ENCODE peak calls at places on chromosomes 5 and 9, in eight cellular contexts. C, S, U, I, P, M, T and D are unnamed samples.
A peak's percentile ranks its signal among the peaks of the same experiment; 100 is the strongest.

GRCh38 chr9:124016152-124017063 is 4.8 kb downstream of the LHX2 start:
- ATAC-seq in I (no peak), S (no peak), C (no peak), P (no peak), M (no peak), U (peak; percentile 10), T (no peak), D (no peak)

GRCh38 chr5:73692166-73692640 is 66.2 kb downstream of the ARHGEF28 start:
- ATAC-seq in I (peak; percentile 28), P (no peak), C (no peak), U (no peak), S (no peak), M (no peak), T (peak; percentile 84), D (no peak)

GRCh38 chr5:38448553-38449350 is 107.7 kb downstream of the LIFR start:
- ATAC-seq in T (no peak), C (peak; percentile 12), S (no peak), P (no peak), M (peak; percentile 17), I (no peak), U (no peak), D (no peak)

GRCh38 chr9:109035684-109036423 is 22.6 kb upstream of the CTNNAL1 start:
- ATAC-seq in C (peak; percentile 67), U (no peak), I (no peak), T (peak; percentile 79), P (no peak), S (no peak), M (peak; percentile 88), D (peak; percentile 80)

GRCh38 chr9:12819436-12820185 is 44.8 kb downstream of the LURAP1L start:
- ATAC-seq in T (no peak), U (no peak), C (no peak), I (no peak), S (no peak), M (no peak), P (no peak), D (no peak)

GRCh38 chr5:36177715-36178556 is 26.0 kb downstream of the SKP2 start:
- ATAC-seq in C (peak; percentile 71), P (no peak), M (peak; percentile 55), T (peak; percentile 89), S (no peak), I (no peak), U (no peak), D (peak; percentile 51)

GRCh38 chr9:107208121-107208520 is 75.0 kb upstream of the RAD23B start:
- ATAC-seq in C (no peak), P (no peak), M (no peak), S (no peak), I (no peak), T (no peak), U (peak; percentile 49), D (no peak)

GRCh38 chr9:36204906-36205547 is 14.3 kb downstream of the CLTA start:
- ATAC-seq in C (peak; percentile 77), P (no peak), M (peak; percentile 39), S (no peak), T (peak; percentile 60), I (no peak), U (no peak), D (no peak)

GRCh38 chr5:6176294-6176693 is 202.1 kb downstream of the MED10 start:
- ATAC-seq in P (no peak), T (no peak), S (no peak), C (no peak), M (no peak), U (no peak), I (no peak), D (no peak)

GRCh38 chr5:26932238-26932637 is 106.1 kb downstream of the CDH9 start:
- ATAC-seq in P (no peak), I (no peak), M (no peak), C (no peak), S (no peak), T (no peak), U (no peak), D (no peak)

GRCh38 chr5:53512539-53512938 is 32.1 kb downstream of the FST start:
- ATAC-seq in P (no peak), I (no peak), U (no peak), T (no peak), S (no peak), M (no peak), C (no peak), D (no peak)

GRCh38 chr5:1058988-1059883 is 50.6 kb downstream of the NKD2 start:
- ATAC-seq in T (no peak), I (no peak), C (no peak), M (no peak), U (no peak), S (no peak), P (no peak), D (no peak)

GRCh38 chr9:91089405-91090131 is 272.1 kb downstream of the AUH start:
- ATAC-seq in U (peak; percentile 61), M (peak; percentile 59), C (peak; percentile 83), I (peak; percentile 82), S (peak; percentile 20), P (no peak), T (peak; percentile 96), D (peak; percentile 70)

GRCh38 chr5:141786700-141787099 is 91.5 kb downstream of the PCDH1 start:
- ATAC-seq in C (no peak), U (no peak), S (no peak), M (no peak), I (no peak), T (no peak), P (no peak), D (no peak)

GRCh38 chr5:87361031-87361443 is 51.7 kb downstream of the CCNH start:
- ATAC-seq in P (no peak), I (no peak), S (no peak), C (peak; percentile 49), T (no peak), U (no peak), M (no peak), D (peak; percentile 58)

GRCh38 chr5:76294573-76294972 is 108.5 kb upstream of the IQGAP2 start:
- ATAC-seq in M (no peak), T (no peak), I (no peak), C (peak; percentile 60), S (no peak), P (no peak), U (no peak), D (no peak)